ENCODE peak calls at places on chromosomes 5 and 9, in six cellular contexts. M is hepatocyte, J is heart right ventricle, C is A549, N is cardiac muscle cell, E is lower lobe of right lung. R is an unnamed sample.

GRCh38 chr9:109923826-109924225 is 143.8 kb downstream of the PALM2AKAP2 start:
- DNase-seq in M (no peak), J (no peak), C (no peak), N (no peak), E (no peak), R (no peak)

GRCh38 chr9:112644449-112644965 is 73.4 kb downstream of the INIP start:
- DNase-seq in M (no peak), J (no peak), C (no peak), N (no peak), E (no peak), R (no peak)

GRCh38 chr5:58849995-58850667 is 267.3 kb downstream of the RAB3C start:
- DNase-seq in M (peak; percentile 84), J (no peak), C (peak; percentile 64), N (peak; percentile 66), E (peak; percentile 66), R (no peak)

GRCh38 chr5:56549096-56549886 is 266.1 kb upstream of the MAP3K1 start:
- DNase-seq in M (no peak), J (no peak), C (no peak), N (no peak), E (no peak), R (no peak)

GRCh38 chr5:120960510-120960909 is 496.4 kb downstream of the PRR16 start:
- DNase-seq in M (no peak), J (no peak), C (no peak), N (no peak), E (no peak), R (no peak)

GRCh38 chr5:448061-448765 is 5.2 kb downstream of the EXOC3 start:
- DNase-seq in M (no peak), J (no peak), C (no peak), N (no peak), E (peak; percentile 84), R (no peak)

GRCh38 chr5:116525680-116526079 is 48.9 kb downstream of the SEMA6A start:
- DNase-seq in M (no peak), J (no peak), C (no peak), N (no peak), E (no peak), R (no peak)

GRCh38 chr9:131033269-131034224 is 24.6 kb downstream of the LAMC3 start:
- DNase-seq in M (no peak), J (no peak), C (no peak), N (no peak), E (no peak), R (no peak)

GRCh38 chr5:138967806-138968448 is 92.8 kb upstream of the LRRTM2 start:
- DNase-seq in M (no peak), J (peak; percentile 23), C (no peak), N (no peak), E (peak; percentile 71), R (peak; percentile 43)

GRCh38 chr5:171721469-171721868 is 64.1 kb upstream of the SMIM23 start:
- DNase-seq in M (no peak), J (no peak), C (no peak), N (no peak), E (no peak), R (no peak)

GRCh38 chr5:72366324-72366976 is 46.3 kb downstream of the PTCD2 start:
- DNase-seq in M (peak; percentile 86), J (peak; percentile 84), C (peak; percentile 76), N (peak; percentile 90), E (no peak), R (no peak)

GRCh38 chr9:77944556-77945261 is 86.9 kb downstream of the GNAQ start:
- DNase-seq in M (peak; percentile 64), J (peak; percentile 34), C (peak; percentile 13), N (no peak), E (peak; percentile 66), R (no peak)

GRCh38 chr5:56233230-56233629 is at the start of gene ANKRD55:
- DNase-seq in M (no peak), J (no peak), C (no peak), N (peak; percentile 24), E (no peak), R (no peak)

GRCh38 chr5:142118421-142118686 is 9.8 kb downstream of the NDFIP1 start:
- DNase-seq in M (no peak), J (no peak), C (no peak), N (no peak), E (no peak), R (no peak)

GRCh38 chr9:90894956-90895687 is 93.5 kb downstream of the SYK start:
- DNase-seq in M (no peak), J (no peak), C (peak; percentile 22), N (no peak), E (no peak), R (no peak)

GRCh38 chr5:133662578-133662977 is 50.2 kb upstream of the FSTL4 start:
- DNase-seq in M (peak; percentile 13), J (no peak), C (no peak), N (no peak), E (no peak), R (no peak)

GRCh38 chr9:77927265-77927664 is 104.3 kb downstream of the GNAQ start:
- DNase-seq in M (no peak), J (no peak), C (no peak), N (peak; percentile 67), E (no peak), R (no peak)

GRCh38 chr5:57117601-57118000 is 56.3 kb upstream of the GPBP1 start:
- DNase-seq in M (no peak), J (no peak), C (no peak), N (no peak), E (no peak), R (no peak)

GRCh38 chr5:120538644-120539043 is 74.5 kb downstream of the PRR16 start:
- DNase-seq in M (no peak), J (peak; percentile 4), C (no peak), N (peak; percentile 10), E (no peak), R (no peak)

GRCh38 chr9:94920439-94920951 is 194.0 kb downstream of the AOPEP start:
- DNase-seq in M (peak; percentile 55), J (no peak), C (peak; percentile 89), N (peak; percentile 79), E (peak; percentile 68), R (no peak)

GRCh38 chr9:22416692-22417060 is 29.9 kb upstream of the DMRTA1 start:
- DNase-seq in M (no peak), J (no peak), C (no peak), N (no peak), E (no peak), R (no peak)

GRCh38 chr5:1212881-1213280 is 11.5 kb downstream of the SLC6A19 start:
- DNase-seq in M (no peak), J (no peak), C (no peak), N (no peak), E (peak; percentile 34), R (peak; percentile 66)

GRCh38 chr9:109558718-109559151 is 60.6 kb upstream of the PTPN3 start:
- DNase-seq in M (no peak), J (no peak), C (no peak), N (no peak), E (no peak), R (no peak)

GRCh38 chr9:113519401-113520108 is 56.0 kb downstream of the RGS3 start:
- DNase-seq in M (peak; percentile 70), J (no peak), C (peak; percentile 93), N (no peak), E (no peak), R (no peak)

GRCh38 chr5:152938630-152939029 is 533.6 kb upstream of the NMUR2 start:
- DNase-seq in M (no peak), J (no peak), C (no peak), N (no peak), E (no peak), R (no peak)

GRCh38 chr9:116237456-116237855 is 83.9 kb downstream of the PAPPA start:
- DNase-seq in M (no peak), J (no peak), C (no peak), N (no peak), E (no peak), R (no peak)

GRCh38 chr9:116233160-116233530 is 79.6 kb downstream of the PAPPA start:
- DNase-seq in M (no peak), J (no peak), C (peak; percentile 87), N (no peak), E (no peak), R (no peak)

GRCh38 chr9:116230233-116230632 is 76.6 kb downstream of the PAPPA start:
- DNase-seq in M (no peak), J (no peak), C (no peak), N (peak; percentile 36), E (no peak), R (no peak)

GRCh38 chr9:116234091-116234490 is 80.5 kb downstream of the PAPPA start:
- DNase-seq in M (peak; percentile 75), J (no peak), C (peak; percentile 83), N (peak; percentile 97), E (no peak), R (no peak)

GRCh38 chr9:116232425-116233159 is 79.0 kb downstream of the PAPPA start:
- DNase-seq in M (no peak), J (no peak), C (peak; percentile 98), N (peak; percentile 49), E (no peak), R (no peak)
- H3K4me1 ChIP-seq in M (no peaks in the 10 kb centered on the region), J (no peaks in the 10 kb centered on the region), C (peaks cover 94% of the 10 kb centered on the region), N (no peaks in the 10 kb centered on the region), E (no peaks in the 10 kb centered on the region), R (peaks cover 24% of the 10 kb centered on the region)

DNA sequence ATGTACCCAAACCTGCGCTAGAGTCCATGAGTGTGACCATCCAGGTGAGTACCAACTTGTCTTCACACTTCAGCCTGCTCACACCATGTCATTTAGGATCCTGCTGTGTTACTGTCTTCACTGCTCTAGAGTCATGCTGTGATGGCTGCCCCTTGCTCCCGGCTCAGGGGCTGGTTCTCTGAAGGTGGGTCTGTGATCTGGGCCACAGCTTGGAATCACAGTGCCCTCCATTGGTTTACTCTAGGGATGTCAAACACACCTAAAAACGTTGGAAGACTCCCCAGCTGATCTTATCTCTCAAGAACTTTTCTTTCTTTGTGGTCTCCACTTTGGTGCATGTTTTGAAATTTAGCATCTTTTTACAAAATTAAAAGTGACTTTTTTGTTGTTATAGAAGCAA is 53.8 kb downstream of the NFX1 start:
- DNase-seq in M (no peak), J (no peak), C (peak; percentile 44), N (no peak), E (no peak), R (no peak)
- TF ChIP-seq CTCF in M (no peak), J (no peak), C (peak; percentile 24), N (no peak), E (no peak), R (no peak)

GRCh38 chr9:117705386-117705785 is 1.2 kb downstream of the TLR4 start:
- DNase-seq in M (no peak), J (no peak), C (no peak), N (no peak), E (no peak), R (no peak)
- H3K4me3 ChIP-seq in M (no peak overlapping the region), J (peak overlapping the region; percentile 65), C (no peak overlapping the region), N (no peak overlapping the region), E (peak overlapping the region; percentile 62), R (no peak overlapping the region)

GRCh38 chr5:74642543-74642863 is 2.0 kb upstream of the ENC1 start:
- DNase-seq in M (no peak), J (no peak), C (no peak), N (no peak), E (no peak), R (no peak)

GRCh38 chr5:74641778-74642542 is 1.4 kb upstream of the ENC1 start:
- DNase-seq in M (peak; percentile 80), J (peak; percentile 59), C (peak; percentile 82), N (peak; percentile 90), E (peak; percentile 54), R (no peak)

GRCh38 chr5:74639538-74640449 is 734 bp downstream of the ENC1 start:
- DNase-seq in M (peak; percentile 51), J (peak; percentile 23), C (peak; percentile 44), N (peak; percentile 61), E (peak; percentile 70), R (no peak)

GRCh38 chr5:74640450-74641013 is at the start of gene ENC1:
- DNase-seq in M (peak; percentile 94), J (peak; percentile 87), C (peak; percentile 92), N (peak; percentile 94), E (peak; percentile 95), R (peak; percentile 95)

GRCh38 chr5:74641014-74641777 is 668 bp upstream of the ENC1 start:
- DNase-seq in M (peak; percentile 95), J (peak; percentile 69), C (peak; percentile 93), N (peak; percentile 80), E (peak; percentile 90), R (peak; percentile 95)
- H3K4me1 ChIP-seq in M (peaks cover 27% of the 10 kb centered on the region), J (peaks cover 5% of the 10 kb centered on the region), C (peaks cover 40% of the 10 kb centered on the region), N (no peaks in the 10 kb centered on the region), E (peaks cover 64% of the 10 kb centered on the region), R (peaks cover 39% of the 10 kb centered on the region)